ENCODE peak calls at places on chromosome 1, in four cellular contexts. B, T, D and R are unnamed samples. For H3K4me1, the result is how much of the 10 kb centered on the place peaks cover.

GRCh38 chr1:242184955-242185354 is 186.1 kb upstream of the MAP1LC3C start:
- DNase-seq in B (no peak), T (no peak), D (no peak), R (no peak)

GRCh38 chr1:26996024-26996423 is 2.5 kb downstream of the TRNP1 start:
- DNase-seq in B (no peak), T (no peak), D (no peak), R (no peak)

GRCh38 chr1:107748529-107748928 is 216.5 kb downstream of the VAV3 start:
- DNase-seq in B (no peak), T (no peak), D (no peak), R (no peak)

GRCh38 chr1:28180310-28181305 is 4.1 kb upstream of the PTAFR start:
- DNase-seq in B (no peak), T (no peak), D (no peak), R (no peak)

GRCh38 chr1:6984996-6985395 is 199.7 kb downstream of the CAMTA1 start:
- DNase-seq in B (no peak), T (no peak), D (no peak), R (no peak)

GRCh38 chr1:172588296-172589291 is 55.6 kb downstream of the SUCO start:
- DNase-seq in B (no peak), T (no peak), D (no peak), R (no peak)

GRCh38 chr1:150261367-150261766 is 3.8 kb downstream of the CA14 start:
- DNase-seq in B (no peak), T (no peak), D (no peak), R (no peak)

GRCh38 chr1:24027838-24028468 is 47.8 kb upstream of the SRSF10 start:
- DNase-seq in B (no peak), T (no peak), D (no peak), R (no peak)

GRCh38 chr1:163357378-163357777 is 35.6 kb downstream of the NUF2 start:
- DNase-seq in B (no peak), T (no peak), D (no peak), R (no peak)

GRCh38 chr1:240935921-240936320 is 324.0 kb upstream of the GREM2 start:
- DNase-seq in B (no peak), T (no peak), D (no peak), R (no peak)

GRCh38 chr1:66271904-66272254 is 262.1 kb upstream of the SGIP1 start:
- DNase-seq in B (no peak), T (no peak), D (peak), R (no peak)

GRCh38 chr1:213008564-213008963 is 7.1 kb downstream of the ANGEL2 start:
- DNase-seq in B (no peak), T (no peak), D (no peak), R (no peak)

GRCh38 chr1:101112051-101112770 is 86.6 kb upstream of the DPH5 start:
- DNase-seq in B (peak), T (no peak), D (no peak), R (peak)

GRCh38 chr1:43707191-43708005 is at the start of gene ST3GAL3:
- DNase-seq in B (peak), T (peak), D (peak), R (peak)

GRCh38 chr1:29855761-29856160 is 619.4 kb downstream of the PTPRU start:
- DNase-seq in B (no peak), T (no peak), D (no peak), R (no peak)

GRCh38 chr1:229138066-229138465 is 132.8 kb upstream of the RAB4A start:
- DNase-seq in B (no peak), T (no peak), D (no peak), R (no peak)

GRCh38 chr1:54009406-54009805 is 8.6 kb downstream of the LDLRAD1 start:
- DNase-seq in B (no peak), T (no peak), D (no peak), R (no peak)

GRCh38 chr1:58310469-58310868 is 236.1 kb downstream of the OMA1 start:
- DNase-seq in B (no peak), T (no peak), D (no peak), R (no peak)

GRCh38 chr1:156797212-156797871 is 19.3 kb downstream of the SH2D2A start:
- DNase-seq in B (peak), T (no peak), D (no peak), R (peak)

GRCh38 chr1:36365310-36365895 is 20.3 kb downstream of the STK40 start:
- DNase-seq in B (no peak), T (no peak), D (peak), R (no peak)

GRCh38 chr1:43367026-43367903 is 546 bp downstream of the ELOVL1 start:
- DNase-seq in B (peak), T (no peak), D (no peak), R (no peak)

GRCh38 chr1:206760590-206760989 is 10.0 kb upstream of the IL19 start:
- DNase-seq in B (no peak), T (no peak), D (no peak), R (no peak)
- H3K4me3 ChIP-seq in B (no peak), T (no peak), D (no peak), R (no peak)

GRCh38 chr1:201749059-201749458 is 79.9 kb upstream of the IPO9 start:
- DNase-seq in B (no peak), T (no peak), D (no peak), R (no peak)
- H3K4me1 ChIP-seq in B (under half), T (half or more), D (under half), R (under half)

DNA sequence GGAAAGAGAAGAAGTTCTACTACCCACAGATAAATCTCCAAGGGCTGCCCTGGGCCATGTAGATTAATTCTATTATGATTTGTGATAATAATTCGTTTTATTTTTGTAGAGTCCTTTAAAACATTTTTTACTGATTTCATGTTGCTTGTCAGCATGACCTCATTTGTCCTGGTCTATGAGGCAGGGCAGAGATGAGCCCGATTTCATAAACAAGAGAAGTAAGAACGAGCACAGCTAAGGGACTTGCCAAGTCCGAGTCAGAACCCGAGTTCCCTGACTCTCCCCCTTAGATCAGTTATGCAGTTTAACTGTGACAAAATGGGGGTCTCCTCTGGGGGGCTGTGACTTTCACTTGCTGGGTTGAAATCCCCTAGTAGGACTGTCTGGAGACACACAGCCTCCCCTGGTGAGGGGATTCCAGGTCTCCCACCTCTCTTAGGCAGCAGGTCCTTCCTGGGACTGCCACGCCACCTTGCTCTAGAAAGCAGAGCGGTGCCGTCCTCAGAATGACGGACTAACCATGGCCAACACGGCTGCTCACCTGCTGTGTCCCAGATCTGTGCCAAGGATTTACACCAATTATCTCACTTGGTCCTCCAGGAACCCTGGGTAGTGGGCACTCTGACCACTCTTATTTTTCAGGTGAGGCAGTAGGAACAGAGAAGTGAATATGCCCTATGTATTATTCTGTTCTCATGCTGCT is 31.0 kb upstream of the SOX13 start:
- DNase-seq in B (no peak), T (no peak), D (no peak), R (no peak)
- H3K4me3 ChIP-seq in B (no peak), T (no peak), D (no peak), R (no peak)

DNA sequence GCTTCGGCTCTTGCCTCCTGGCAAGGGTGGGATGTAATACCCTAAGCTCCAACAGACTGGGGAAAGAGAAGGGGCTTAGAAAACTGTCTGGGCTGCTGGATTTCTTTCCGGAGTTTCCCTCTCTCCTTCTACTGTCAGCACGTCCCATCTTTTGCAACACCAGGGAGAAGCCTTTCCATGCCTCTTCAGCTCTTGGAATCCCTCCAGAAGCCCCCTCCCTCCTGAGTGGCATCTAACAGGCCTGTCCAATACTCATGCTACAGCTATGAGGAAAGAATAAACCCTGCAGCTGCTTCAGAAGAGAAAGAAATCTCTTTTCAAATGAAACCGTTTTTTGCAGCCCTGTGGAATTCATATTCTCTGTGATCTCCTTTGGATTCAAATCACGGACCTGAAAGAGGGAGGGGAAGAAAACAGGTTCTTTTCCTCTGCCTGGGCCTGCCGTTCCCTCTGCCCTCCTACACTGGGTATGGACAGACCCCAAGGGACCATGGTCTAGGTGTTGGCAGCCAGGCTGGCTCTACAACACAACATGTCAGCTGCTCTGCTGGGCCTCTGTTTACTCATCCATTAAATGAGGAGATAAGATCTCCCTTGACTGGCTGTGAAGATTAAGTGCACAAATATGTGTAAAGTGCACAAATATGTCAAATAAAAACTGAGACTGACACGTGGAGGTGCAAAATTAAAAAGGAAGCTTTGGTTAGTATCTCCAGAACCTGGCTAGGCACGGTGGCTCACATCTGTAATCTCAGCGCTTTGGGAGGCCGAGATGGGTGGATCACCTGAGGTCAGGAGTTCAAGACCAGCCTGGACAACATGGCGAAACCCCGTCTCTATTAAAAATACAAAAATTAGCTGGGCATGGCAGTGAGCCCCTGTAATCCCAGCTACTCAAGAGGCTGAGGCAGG is 6.0 kb upstream of the CAPN2 start:
- DNase-seq in B (no peak), T (no peak), D (no peak), R (no peak)
- H3K4me1 ChIP-seq in B (under half), T (under half), D (under half), R (under half)

GRCh38 chr1:1435911-1436633 is 582 bp downstream of the VWA1 start:
- DNase-seq in B (no peak), T (no peak), D (no peak), R (no peak)
- H3K4me3 ChIP-seq in B (no peak), T (peak), D (peak), R (peak)

GRCh38 chr1:183891158-183891557 is 86.2 kb downstream of the RGL1 start:
- DNase-seq in B (no peak), T (no peak), D (no peak), R (no peak)

GRCh38 chr1:183893561-183894289 is 88.8 kb downstream of the RGL1 start:
- DNase-seq in B (no peak), T (no peak), D (no peak), R (no peak)

GRCh38 chr1:183889095-183889494 is 84.2 kb downstream of the RGL1 start:
- DNase-seq in B (no peak), T (no peak), D (no peak), R (no peak)

GRCh38 chr1:183894290-183894565 is 89.3 kb downstream of the RGL1 start:
- DNase-seq in B (no peak), T (no peak), D (no peak), R (no peak)

DNA sequence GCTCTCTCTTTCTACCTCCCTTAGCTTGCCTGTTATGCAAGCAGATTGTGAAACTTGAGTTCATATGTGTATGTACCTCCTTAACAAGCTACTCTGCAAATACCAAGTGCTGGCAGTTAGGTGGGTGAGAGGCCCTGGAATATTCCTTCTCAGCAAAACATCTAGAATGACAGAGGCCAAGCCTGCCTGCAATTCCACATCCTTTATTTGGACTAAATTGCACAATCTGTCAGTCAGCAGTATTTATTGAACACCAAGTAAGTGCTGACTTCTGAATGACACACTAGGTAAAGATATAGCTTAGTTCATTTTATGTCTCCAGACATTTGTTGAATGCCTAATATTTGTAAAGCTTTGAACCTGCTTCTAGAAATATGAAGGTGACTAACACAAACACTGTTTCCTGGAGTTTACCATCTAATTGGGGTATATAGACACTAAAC is 87.5 kb downstream of the RGL1 start:
- DNase-seq in B (no peak), T (no peak), D (no peak), R (no peak)
- H3K4me1 ChIP-seq in B (under half), T (under half), D (under half), R (under half)